ENCODE peak calls at places on chromosomes 5 and 9, in seven cellular contexts. Y is CD4-positive, alpha-beta memory T cell; P is cardiac fibroblast; F is thyroid gland; J is AG09309; L is AG04450; W is tibial nerve. U is an unnamed sample.

GRCh38 chr5:126391386-126391785 is 31.8 kb upstream of the GRAMD2B start:
- DNase-seq in L (no peak), J (no peak), Y (no peak), W (no peak), P (no peak), F (no peak), U (no peak)

GRCh38 chr9:7901676-7902075 is 102.1 kb upstream of the DMAC1 start:
- DNase-seq in W (no peak), J (no peak), Y (no peak), L (no peak), P (peak; percentile 1), F (no peak), U (no peak)

GRCh38 chr5:58921106-58921505 is 338.2 kb downstream of the RAB3C start:
- DNase-seq in F (no peak), L (no peak), Y (no peak), W (no peak), J (no peak), P (peak; percentile 23), U (no peak)

GRCh38 chr5:151171521-151171920 is 13.9 kb upstream of the ANXA6 start:
- DNase-seq in W (no peak), P (no peak), J (no peak), F (no peak), Y (no peak), L (no peak), U (no peak)

GRCh38 chr5:59276886-59277514 is 616.5 kb downstream of the PDE4D start:
- DNase-seq in Y (no peak), J (no peak), F (peak; percentile 51), W (no peak), L (no peak), P (peak; percentile 14), U (no peak)

GRCh38 chr9:121294181-121294743 is 26.3 kb downstream of the GSN start:
- DNase-seq in P (no peak), W (peak; percentile 46), Y (no peak), F (no peak), J (no peak), L (no peak), U (no peak)

GRCh38 chr9:112112941-112113399 is 62.1 kb downstream of the SUSD1 start:
- DNase-seq in L (no peak), J (no peak), P (no peak), W (no peak), Y (peak; percentile 18), F (peak; percentile 46), U (no peak)

GRCh38 chr9:81071108-81071507 is 618.2 kb downstream of the TLE1 start:
- DNase-seq in L (no peak), J (no peak), W (no peak), Y (no peak), P (no peak), F (no peak), U (no peak)

GRCh38 chr9:89850633-89851325 is 246.0 kb downstream of the GADD45G start:
- DNase-seq in J (no peak), Y (no peak), P (peak; percentile 4), W (no peak), L (no peak), F (no peak), U (no peak)

GRCh38 chr9:75870450-75870849 is 20.0 kb upstream of the PCSK5 start:
- DNase-seq in Y (no peak), F (no peak), P (no peak), W (no peak), L (no peak), J (no peak), U (no peak)

GRCh38 chr9:75873707-75874106 is 16.8 kb upstream of the PCSK5 start:
- DNase-seq in P (no peak), F (no peak), L (no peak), Y (no peak), J (no peak), W (no peak), U (no peak)

GRCh38 chr9:75871624-75872023 is 18.8 kb upstream of the PCSK5 start:
- DNase-seq in F (no peak), L (no peak), Y (no peak), P (no peak), J (no peak), W (no peak), U (no peak)

GRCh38 chr9:75866273-75866871 is 24.1 kb upstream of the PCSK5 start:
- DNase-seq in P (peak; percentile 76), W (peak; percentile 36), Y (peak; percentile 38), L (no peak), J (no peak), F (peak; percentile 45), U (peak; percentile 47)

GRCh38 chr9:75869236-75869635 is 21.2 kb upstream of the PCSK5 start:
- DNase-seq in W (no peak), L (no peak), F (no peak), P (peak; percentile 17), Y (no peak), J (no peak), U (no peak)
- H3K4me3 ChIP-seq in W (no peak overlapping the region), L (no peak overlapping the region), F (no peak overlapping the region), P (no peak overlapping the region), Y (no peak overlapping the region), J (no peak overlapping the region), U (no peak overlapping the region)

DNA sequence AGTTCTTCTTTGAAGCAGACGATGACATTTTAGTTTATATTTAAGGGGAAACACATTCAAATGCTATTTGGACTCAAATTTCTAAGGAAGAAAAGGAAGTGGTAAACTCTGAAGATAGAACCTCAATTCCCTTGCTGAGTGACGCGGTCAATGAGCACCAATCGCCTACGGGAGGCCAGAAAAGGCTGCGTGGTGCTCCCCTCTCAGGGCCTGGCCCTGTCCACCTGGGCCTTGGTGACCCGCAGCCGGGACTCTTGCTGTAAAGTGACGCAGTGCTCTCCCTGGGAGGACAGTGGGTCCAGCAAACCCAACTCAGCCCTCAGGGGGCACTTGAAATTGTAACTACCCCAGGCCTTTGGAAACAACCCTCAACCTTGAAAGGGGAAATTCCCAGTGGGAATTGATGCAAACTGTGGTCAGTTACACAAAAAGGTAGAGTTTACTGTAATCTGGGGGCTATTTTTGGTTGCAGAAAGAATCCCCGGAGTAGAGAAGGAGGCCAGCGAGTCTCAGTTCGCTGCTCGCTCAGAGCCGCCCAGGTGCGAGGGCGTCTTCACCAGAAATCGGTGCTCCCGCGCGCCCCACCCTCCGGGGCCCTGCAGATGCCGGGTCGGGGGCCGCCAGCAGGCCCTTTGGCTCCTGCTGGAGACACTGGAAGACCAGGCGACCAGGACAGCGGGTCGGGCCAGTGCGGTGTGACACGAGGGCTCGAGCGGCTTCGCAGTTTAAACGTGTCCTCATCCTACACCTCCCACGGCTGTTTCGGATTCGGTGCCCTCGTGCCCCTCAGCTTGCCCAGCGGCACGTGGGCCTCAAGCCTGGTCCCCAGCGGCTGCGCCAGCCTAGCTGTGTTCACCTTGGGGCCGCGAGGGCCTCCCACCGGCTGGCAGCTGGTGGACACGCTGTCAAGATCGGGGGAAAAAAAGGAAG is 1.4 kb upstream of the ANKRD33B start:
- DNase-seq in W (no peak), F (no peak), J (no peak), P (no peak), L (no peak), Y (no peak), U (no peak)
- H3K4me3 ChIP-seq in W (peak overlapping the region; percentile 88), F (no peak overlapping the region), J (no peak overlapping the region), P (no peak overlapping the region), L (no peak overlapping the region), Y (peak overlapping the region; percentile 54), U (no peak overlapping the region)

GRCh38 chr5:146345240-146345577 is 6.6 kb downstream of the POU4F3 start:
- DNase-seq in L (no peak), W (no peak), P (no peak), F (no peak), Y (no peak), J (no peak), U (no peak)
- H3K4me3 ChIP-seq in L (no peak overlapping the region), W (no peak overlapping the region), P (no peak overlapping the region), F (no peak overlapping the region), Y (no peak overlapping the region), J (no peak overlapping the region), U (no peak overlapping the region)

GRCh38 chr5:83724001-83724400 is 3.3 kb upstream of the HAPLN1 start:
- DNase-seq in L (no peak), Y (no peak), J (no peak), F (no peak), P (no peak), W (no peak), U (no peak)

GRCh38 chr5:83720805-83721431 is at the start of gene HAPLN1:
- DNase-seq in F (no peak), L (no peak), J (no peak), W (no peak), P (no peak), Y (no peak), U (no peak)

GRCh38 chr5:83718936-83719495 is 1.6 kb downstream of the HAPLN1 start:
- DNase-seq in P (no peak), F (no peak), L (no peak), Y (no peak), W (no peak), J (no peak), U (no peak)

GRCh38 chr5:83724915-83725314 is 4.3 kb upstream of the HAPLN1 start:
- DNase-seq in F (no peak), J (no peak), Y (no peak), L (no peak), P (no peak), W (no peak), U (no peak)

GRCh38 chr5:83721878-83722779 is 1.5 kb upstream of the HAPLN1 start:
- DNase-seq in L (peak; percentile 11), P (peak; percentile 76), F (peak; percentile 45), W (peak; percentile 46), J (peak; percentile 10), Y (no peak), U (no peak)
- H3K4me3 ChIP-seq in L (peak overlapping the region; percentile 74), P (peak overlapping the region; percentile 60), F (peak overlapping the region; percentile 37), W (peak overlapping the region; percentile 54), J (peak overlapping the region; percentile 60), Y (no peak overlapping the region), U (no peak overlapping the region)

U was measured in Jurkat, Clone E6-1.